ENCODE peak calls at places on chromosomes 6 and 20, in eight cellular contexts. One of them, this sample, is unnamed.

GRCh38 chr20:62605996-62606395 is 36.3 kb upstream of the SLCO4A1 start:
- DNase-seq in stimulated activated CD4-positive, alpha-beta T cell treated with anti-CD3 and anti-CD28 coated beads, Interleukin-1b, Interleukin-23, amount 100 ng/mL, for 1 hour: no peak
- DNase-seq in effector CD4-positive, alpha-beta T cell: no peak
- DNase-seq in head of caudate nucleus: no peak
- DNase-seq in foreskin keratinocyte: no peak
- DNase-seq in stimulated activated naive CD8-positive, alpha-beta T cell treated with anti-CD3 and anti-CD28 coated beads, Interleukin-15, amount 100 ng/mL, for 72 hours: no peak
- DNase-seq in naive thymus-derived CD8-positive, alpha-beta T cell: no peak
- DNase-seq in left cardiac atrium: no peak
- DNase-seq in this sample: no peak

GRCh38 chr20:48404598-48404997 is 423.2 kb downstream of the PREX1 start:
- DNase-seq in stimulated activated CD4-positive, alpha-beta T cell treated with anti-CD3 and anti-CD28 coated beads, Interleukin-1b, Interleukin-23, amount 100 ng/mL, for 1 hour: no peak
- DNase-seq in effector CD4-positive, alpha-beta T cell: no peak
- DNase-seq in head of caudate nucleus: no peak
- DNase-seq in foreskin keratinocyte: no peak
- DNase-seq in stimulated activated naive CD8-positive, alpha-beta T cell treated with anti-CD3 and anti-CD28 coated beads, Interleukin-15, amount 100 ng/mL, for 72 hours: no peak
- DNase-seq in naive thymus-derived CD8-positive, alpha-beta T cell: no peak
- DNase-seq in left cardiac atrium: no peak
- DNase-seq in this sample: no peak

GRCh38 chr20:1177680-1178079 is 7.1 kb downstream of the TMEM74B start:
- DNase-seq in stimulated activated CD4-positive, alpha-beta T cell treated with anti-CD3 and anti-CD28 coated beads, Interleukin-1b, Interleukin-23, amount 100 ng/mL, for 1 hour: no peak
- DNase-seq in effector CD4-positive, alpha-beta T cell: no peak
- DNase-seq in head of caudate nucleus: no peak
- DNase-seq in foreskin keratinocyte: peak; percentile 5
- DNase-seq in stimulated activated naive CD8-positive, alpha-beta T cell treated with anti-CD3 and anti-CD28 coated beads, Interleukin-15, amount 100 ng/mL, for 72 hours: no peak
- DNase-seq in naive thymus-derived CD8-positive, alpha-beta T cell: no peak
- DNase-seq in left cardiac atrium: no peak
- DNase-seq in this sample: no peak

GRCh38 chr20:40442181-40442963 is 246.7 kb downstream of the MAFB start:
- DNase-seq in stimulated activated CD4-positive, alpha-beta T cell treated with anti-CD3 and anti-CD28 coated beads, Interleukin-1b, Interleukin-23, amount 100 ng/mL, for 1 hour: no peak
- DNase-seq in effector CD4-positive, alpha-beta T cell: no peak
- DNase-seq in head of caudate nucleus: no peak
- DNase-seq in foreskin keratinocyte: no peak
- DNase-seq in stimulated activated naive CD8-positive, alpha-beta T cell treated with anti-CD3 and anti-CD28 coated beads, Interleukin-15, amount 100 ng/mL, for 72 hours: no peak
- DNase-seq in naive thymus-derived CD8-positive, alpha-beta T cell: no peak
- DNase-seq in left cardiac atrium: no peak
- DNase-seq in this sample: no peak

GRCh38 chr20:36779656-36780025 is 6.1 kb upstream of the DSN1 start:
- DNase-seq in stimulated activated CD4-positive, alpha-beta T cell treated with anti-CD3 and anti-CD28 coated beads, Interleukin-1b, Interleukin-23, amount 100 ng/mL, for 1 hour: no peak
- DNase-seq in effector CD4-positive, alpha-beta T cell: no peak
- DNase-seq in head of caudate nucleus: no peak
- DNase-seq in foreskin keratinocyte: no peak
- DNase-seq in stimulated activated naive CD8-positive, alpha-beta T cell treated with anti-CD3 and anti-CD28 coated beads, Interleukin-15, amount 100 ng/mL, for 72 hours: no peak
- DNase-seq in naive thymus-derived CD8-positive, alpha-beta T cell: no peak
- DNase-seq in left cardiac atrium: no peak
- DNase-seq in this sample: no peak

GRCh38 chr6:139150915-139151314 is 16.0 kb downstream of the HECA start:
- DNase-seq in stimulated activated CD4-positive, alpha-beta T cell treated with anti-CD3 and anti-CD28 coated beads, Interleukin-1b, Interleukin-23, amount 100 ng/mL, for 1 hour: no peak
- DNase-seq in effector CD4-positive, alpha-beta T cell: no peak
- DNase-seq in head of caudate nucleus: no peak
- DNase-seq in foreskin keratinocyte: peak; percentile 93
- DNase-seq in stimulated activated naive CD8-positive, alpha-beta T cell treated with anti-CD3 and anti-CD28 coated beads, Interleukin-15, amount 100 ng/mL, for 72 hours: no peak
- DNase-seq in naive thymus-derived CD8-positive, alpha-beta T cell: no peak
- DNase-seq in left cardiac atrium: no peak
- DNase-seq in this sample: no peak

GRCh38 chr6:4518506-4518905 is 257.7 kb upstream of the CDYL start:
- DNase-seq in stimulated activated CD4-positive, alpha-beta T cell treated with anti-CD3 and anti-CD28 coated beads, Interleukin-1b, Interleukin-23, amount 100 ng/mL, for 1 hour: no peak
- DNase-seq in effector CD4-positive, alpha-beta T cell: no peak
- DNase-seq in head of caudate nucleus: no peak
- DNase-seq in foreskin keratinocyte: peak; percentile 32
- DNase-seq in stimulated activated naive CD8-positive, alpha-beta T cell treated with anti-CD3 and anti-CD28 coated beads, Interleukin-15, amount 100 ng/mL, for 72 hours: no peak
- DNase-seq in naive thymus-derived CD8-positive, alpha-beta T cell: no peak
- DNase-seq in left cardiac atrium: no peak
- DNase-seq in this sample: no peak

GRCh38 chr20:25099580-25099979 is 17.6 kb upstream of the VSX1 start:
- DNase-seq in stimulated activated CD4-positive, alpha-beta T cell treated with anti-CD3 and anti-CD28 coated beads, Interleukin-1b, Interleukin-23, amount 100 ng/mL, for 1 hour: no peak
- DNase-seq in effector CD4-positive, alpha-beta T cell: no peak
- DNase-seq in head of caudate nucleus: no peak
- DNase-seq in foreskin keratinocyte: no peak
- DNase-seq in stimulated activated naive CD8-positive, alpha-beta T cell treated with anti-CD3 and anti-CD28 coated beads, Interleukin-15, amount 100 ng/mL, for 72 hours: no peak
- DNase-seq in naive thymus-derived CD8-positive, alpha-beta T cell: no peak
- DNase-seq in left cardiac atrium: no peak
- DNase-seq in this sample: no peak

GRCh38 chr6:156779206-156780116 is 2.3 kb downstream of the ARID1B start:
- DNase-seq in stimulated activated CD4-positive, alpha-beta T cell treated with anti-CD3 and anti-CD28 coated beads, Interleukin-1b, Interleukin-23, amount 100 ng/mL, for 1 hour: no peak
- DNase-seq in effector CD4-positive, alpha-beta T cell: peak; percentile 31
- DNase-seq in head of caudate nucleus: peak; percentile 55
- DNase-seq in foreskin keratinocyte: peak; percentile 41
- DNase-seq in stimulated activated naive CD8-positive, alpha-beta T cell treated with anti-CD3 and anti-CD28 coated beads, Interleukin-15, amount 100 ng/mL, for 72 hours: peak; percentile 73
- DNase-seq in naive thymus-derived CD8-positive, alpha-beta T cell: peak; percentile 70
- DNase-seq in left cardiac atrium: peak; percentile 48
- DNase-seq in this sample: peak; percentile 65

GRCh38 chr20:57092112-57092899 is 174.1 kb downstream of the BMP7 start:
- DNase-seq in stimulated activated CD4-positive, alpha-beta T cell treated with anti-CD3 and anti-CD28 coated beads, Interleukin-1b, Interleukin-23, amount 100 ng/mL, for 1 hour: no peak
- DNase-seq in effector CD4-positive, alpha-beta T cell: peak; percentile 19
- DNase-seq in head of caudate nucleus: peak; percentile 86
- DNase-seq in foreskin keratinocyte: peak; percentile 33
- DNase-seq in stimulated activated naive CD8-positive, alpha-beta T cell treated with anti-CD3 and anti-CD28 coated beads, Interleukin-15, amount 100 ng/mL, for 72 hours: peak; percentile 66
- DNase-seq in naive thymus-derived CD8-positive, alpha-beta T cell: peak; percentile 74
- DNase-seq in left cardiac atrium: peak; percentile 57
- DNase-seq in this sample: peak; percentile 56

GRCh38 chr6:41503841-41504525 is 42.2 kb upstream of the FOXP4 start:
- DNase-seq in stimulated activated CD4-positive, alpha-beta T cell treated with anti-CD3 and anti-CD28 coated beads, Interleukin-1b, Interleukin-23, amount 100 ng/mL, for 1 hour: no peak
- DNase-seq in effector CD4-positive, alpha-beta T cell: no peak
- DNase-seq in head of caudate nucleus: no peak
- DNase-seq in foreskin keratinocyte: peak; percentile 25
- DNase-seq in stimulated activated naive CD8-positive, alpha-beta T cell treated with anti-CD3 and anti-CD28 coated beads, Interleukin-15, amount 100 ng/mL, for 72 hours: peak; percentile 32
- DNase-seq in naive thymus-derived CD8-positive, alpha-beta T cell: no peak
- DNase-seq in left cardiac atrium: peak; percentile 46
- DNase-seq in this sample: no peak

GRCh38 chr6:126147416-126147815 is 161.1 kb downstream of the TRMT11 start:
- DNase-seq in stimulated activated CD4-positive, alpha-beta T cell treated with anti-CD3 and anti-CD28 coated beads, Interleukin-1b, Interleukin-23, amount 100 ng/mL, for 1 hour: no peak
- DNase-seq in effector CD4-positive, alpha-beta T cell: no peak
- DNase-seq in head of caudate nucleus: no peak
- DNase-seq in foreskin keratinocyte: no peak
- DNase-seq in stimulated activated naive CD8-positive, alpha-beta T cell treated with anti-CD3 and anti-CD28 coated beads, Interleukin-15, amount 100 ng/mL, for 72 hours: no peak
- DNase-seq in naive thymus-derived CD8-positive, alpha-beta T cell: no peak
- DNase-seq in left cardiac atrium: no peak
- DNase-seq in this sample: no peak

GRCh38 chr6:116371384-116372209 is 850 bp downstream of the DSE start:
- DNase-seq in stimulated activated CD4-positive, alpha-beta T cell treated with anti-CD3 and anti-CD28 coated beads, Interleukin-1b, Interleukin-23, amount 100 ng/mL, for 1 hour: no peak
- DNase-seq in effector CD4-positive, alpha-beta T cell: no peak
- DNase-seq in head of caudate nucleus: peak; percentile 73
- DNase-seq in foreskin keratinocyte: peak; percentile 90
- DNase-seq in stimulated activated naive CD8-positive, alpha-beta T cell treated with anti-CD3 and anti-CD28 coated beads, Interleukin-15, amount 100 ng/mL, for 72 hours: peak; percentile 25
- DNase-seq in naive thymus-derived CD8-positive, alpha-beta T cell: peak; percentile 60
- DNase-seq in left cardiac atrium: peak; percentile 85
- DNase-seq in this sample: peak; percentile 24

GRCh38 chr6:100171533-100172321 is 177.7 kb upstream of the MCHR2 start:
- DNase-seq in stimulated activated CD4-positive, alpha-beta T cell treated with anti-CD3 and anti-CD28 coated beads, Interleukin-1b, Interleukin-23, amount 100 ng/mL, for 1 hour: no peak
- DNase-seq in effector CD4-positive, alpha-beta T cell: no peak
- DNase-seq in head of caudate nucleus: no peak
- DNase-seq in foreskin keratinocyte: peak; percentile 82
- DNase-seq in stimulated activated naive CD8-positive, alpha-beta T cell treated with anti-CD3 and anti-CD28 coated beads, Interleukin-15, amount 100 ng/mL, for 72 hours: no peak
- DNase-seq in naive thymus-derived CD8-positive, alpha-beta T cell: no peak
- DNase-seq in left cardiac atrium: no peak
- DNase-seq in this sample: peak; percentile 45

GRCh38 chr6:70390067-70390466 is 23.2 kb upstream of the FAM135A start:
- DNase-seq in stimulated activated CD4-positive, alpha-beta T cell treated with anti-CD3 and anti-CD28 coated beads, Interleukin-1b, Interleukin-23, amount 100 ng/mL, for 1 hour: no peak
- DNase-seq in effector CD4-positive, alpha-beta T cell: no peak
- DNase-seq in head of caudate nucleus: no peak
- DNase-seq in foreskin keratinocyte: no peak
- DNase-seq in stimulated activated naive CD8-positive, alpha-beta T cell treated with anti-CD3 and anti-CD28 coated beads, Interleukin-15, amount 100 ng/mL, for 72 hours: no peak
- DNase-seq in naive thymus-derived CD8-positive, alpha-beta T cell: no peak
- DNase-seq in left cardiac atrium: no peak
- DNase-seq in this sample: no peak

GRCh38 chr6:55545791-55546190 is 33.2 kb downstream of the HMGCLL1 start:
- DNase-seq in stimulated activated CD4-positive, alpha-beta T cell treated with anti-CD3 and anti-CD28 coated beads, Interleukin-1b, Interleukin-23, amount 100 ng/mL, for 1 hour: no peak
- DNase-seq in effector CD4-positive, alpha-beta T cell: no peak
- DNase-seq in head of caudate nucleus: no peak
- DNase-seq in foreskin keratinocyte: no peak
- DNase-seq in stimulated activated naive CD8-positive, alpha-beta T cell treated with anti-CD3 and anti-CD28 coated beads, Interleukin-15, amount 100 ng/mL, for 72 hours: no peak
- DNase-seq in naive thymus-derived CD8-positive, alpha-beta T cell: no peak
- DNase-seq in left cardiac atrium: no peak
- DNase-seq in this sample: no peak

GRCh38 chr6:113361014-113361645 is 496.0 kb upstream of the MARCKS start:
- DNase-seq in stimulated activated CD4-positive, alpha-beta T cell treated with anti-CD3 and anti-CD28 coated beads, Interleukin-1b, Interleukin-23, amount 100 ng/mL, for 1 hour: no peak
- DNase-seq in effector CD4-positive, alpha-beta T cell: no peak
- DNase-seq in head of caudate nucleus: no peak
- DNase-seq in foreskin keratinocyte: peak; percentile 91
- DNase-seq in stimulated activated naive CD8-positive, alpha-beta T cell treated with anti-CD3 and anti-CD28 coated beads, Interleukin-15, amount 100 ng/mL, for 72 hours: no peak
- DNase-seq in naive thymus-derived CD8-positive, alpha-beta T cell: no peak
- DNase-seq in left cardiac atrium: no peak
- DNase-seq in this sample: no peak

GRCh38 chr20:31927758-31928157 is 24.1 kb downstream of the PDRG1 start:
- DNase-seq in stimulated activated CD4-positive, alpha-beta T cell treated with anti-CD3 and anti-CD28 coated beads, Interleukin-1b, Interleukin-23, amount 100 ng/mL, for 1 hour: no peak
- DNase-seq in effector CD4-positive, alpha-beta T cell: no peak
- DNase-seq in head of caudate nucleus: no peak
- DNase-seq in foreskin keratinocyte: no peak
- DNase-seq in stimulated activated naive CD8-positive, alpha-beta T cell treated with anti-CD3 and anti-CD28 coated beads, Interleukin-15, amount 100 ng/mL, for 72 hours: no peak
- DNase-seq in naive thymus-derived CD8-positive, alpha-beta T cell: no peak
- DNase-seq in left cardiac atrium: no peak
- DNase-seq in this sample: no peak

GRCh38 chr20:34922654-34923381 is 32.8 kb downstream of the GSS start:
- DNase-seq in stimulated activated CD4-positive, alpha-beta T cell treated with anti-CD3 and anti-CD28 coated beads, Interleukin-1b, Interleukin-23, amount 100 ng/mL, for 1 hour: no peak
- DNase-seq in effector CD4-positive, alpha-beta T cell: no peak
- DNase-seq in head of caudate nucleus: no peak
- DNase-seq in foreskin keratinocyte: peak; percentile 76
- DNase-seq in stimulated activated naive CD8-positive, alpha-beta T cell treated with anti-CD3 and anti-CD28 coated beads, Interleukin-15, amount 100 ng/mL, for 72 hours: no peak
- DNase-seq in naive thymus-derived CD8-positive, alpha-beta T cell: no peak
- DNase-seq in left cardiac atrium: no peak
- DNase-seq in this sample: no peak

GRCh38 chr6:25360611-25361010 is 81.4 kb downstream of the CARMIL1 start:
- DNase-seq in stimulated activated CD4-positive, alpha-beta T cell treated with anti-CD3 and anti-CD28 coated beads, Interleukin-1b, Interleukin-23, amount 100 ng/mL, for 1 hour: no peak
- DNase-seq in effector CD4-positive, alpha-beta T cell: no peak
- DNase-seq in head of caudate nucleus: no peak
- DNase-seq in foreskin keratinocyte: peak; percentile 72
- DNase-seq in stimulated activated naive CD8-positive, alpha-beta T cell treated with anti-CD3 and anti-CD28 coated beads, Interleukin-15, amount 100 ng/mL, for 72 hours: no peak
- DNase-seq in naive thymus-derived CD8-positive, alpha-beta T cell: no peak
- DNase-seq in left cardiac atrium: no peak
- DNase-seq in this sample: no peak

GRCh38 chr20:49386848-49387605 is 95.4 kb downstream of the KCNB1 start:
- DNase-seq in stimulated activated CD4-positive, alpha-beta T cell treated with anti-CD3 and anti-CD28 coated beads, Interleukin-1b, Interleukin-23, amount 100 ng/mL, for 1 hour: no peak
- DNase-seq in effector CD4-positive, alpha-beta T cell: no peak
- DNase-seq in head of caudate nucleus: no peak
- DNase-seq in foreskin keratinocyte: no peak
- DNase-seq in stimulated activated naive CD8-positive, alpha-beta T cell treated with anti-CD3 and anti-CD28 coated beads, Interleukin-15, amount 100 ng/mL, for 72 hours: no peak
- DNase-seq in naive thymus-derived CD8-positive, alpha-beta T cell: no peak
- DNase-seq in left cardiac atrium: no peak
- DNase-seq in this sample: no peak

GRCh38 chr6:89146748-89147715 is 1.2 kb downstream of the PM20D2 start:
- DNase-seq in stimulated activated CD4-positive, alpha-beta T cell treated with anti-CD3 and anti-CD28 coated beads, Interleukin-1b, Interleukin-23, amount 100 ng/mL, for 1 hour: no peak
- DNase-seq in effector CD4-positive, alpha-beta T cell: no peak
- DNase-seq in head of caudate nucleus: no peak
- DNase-seq in foreskin keratinocyte: peak; percentile 73
- DNase-seq in stimulated activated naive CD8-positive, alpha-beta T cell treated with anti-CD3 and anti-CD28 coated beads, Interleukin-15, amount 100 ng/mL, for 72 hours: no peak
- DNase-seq in naive thymus-derived CD8-positive, alpha-beta T cell: no peak
- DNase-seq in left cardiac atrium: no peak
- DNase-seq in this sample: no peak

GRCh38 chr20:4029505-4030467 is 14.4 kb upstream of the RNF24 start:
- DNase-seq in stimulated activated CD4-positive, alpha-beta T cell treated with anti-CD3 and anti-CD28 coated beads, Interleukin-1b, Interleukin-23, amount 100 ng/mL, for 1 hour: no peak
- DNase-seq in effector CD4-positive, alpha-beta T cell: no peak
- DNase-seq in head of caudate nucleus: no peak
- DNase-seq in foreskin keratinocyte: no peak
- DNase-seq in stimulated activated naive CD8-positive, alpha-beta T cell treated with anti-CD3 and anti-CD28 coated beads, Interleukin-15, amount 100 ng/mL, for 72 hours: no peak
- DNase-seq in naive thymus-derived CD8-positive, alpha-beta T cell: no peak
- DNase-seq in left cardiac atrium: no peak
- DNase-seq in this sample: no peak

GRCh38 chr6:152161501-152161900 is 354.0 kb downstream of the ESR1 start:
- DNase-seq in stimulated activated CD4-positive, alpha-beta T cell treated with anti-CD3 and anti-CD28 coated beads, Interleukin-1b, Interleukin-23, amount 100 ng/mL, for 1 hour: no peak
- DNase-seq in effector CD4-positive, alpha-beta T cell: no peak
- DNase-seq in head of caudate nucleus: no peak
- DNase-seq in foreskin keratinocyte: peak; percentile 37
- DNase-seq in stimulated activated naive CD8-positive, alpha-beta T cell treated with anti-CD3 and anti-CD28 coated beads, Interleukin-15, amount 100 ng/mL, for 72 hours: no peak
- DNase-seq in naive thymus-derived CD8-positive, alpha-beta T cell: no peak
- DNase-seq in left cardiac atrium: no peak
- DNase-seq in this sample: no peak

GRCh38 chr6:24107294-24107693 is 18.7 kb upstream of the NRSN1 start:
- DNase-seq in stimulated activated CD4-positive, alpha-beta T cell treated with anti-CD3 and anti-CD28 coated beads, Interleukin-1b, Interleukin-23, amount 100 ng/mL, for 1 hour: no peak
- DNase-seq in effector CD4-positive, alpha-beta T cell: no peak
- DNase-seq in head of caudate nucleus: no peak
- DNase-seq in foreskin keratinocyte: no peak
- DNase-seq in stimulated activated naive CD8-positive, alpha-beta T cell treated with anti-CD3 and anti-CD28 coated beads, Interleukin-15, amount 100 ng/mL, for 72 hours: no peak
- DNase-seq in naive thymus-derived CD8-positive, alpha-beta T cell: no peak
- DNase-seq in left cardiac atrium: no peak
- DNase-seq in this sample: no peak

GRCh38 chr6:52566201-52566600 is 10.7 kb downstream of the TRAM2 start:
- DNase-seq in stimulated activated CD4-positive, alpha-beta T cell treated with anti-CD3 and anti-CD28 coated beads, Interleukin-1b, Interleukin-23, amount 100 ng/mL, for 1 hour: no peak
- DNase-seq in effector CD4-positive, alpha-beta T cell: no peak
- DNase-seq in head of caudate nucleus: no peak
- DNase-seq in foreskin keratinocyte: no peak
- DNase-seq in stimulated activated naive CD8-positive, alpha-beta T cell treated with anti-CD3 and anti-CD28 coated beads, Interleukin-15, amount 100 ng/mL, for 72 hours: no peak
- DNase-seq in naive thymus-derived CD8-positive, alpha-beta T cell: no peak
- DNase-seq in left cardiac atrium: no peak
- DNase-seq in this sample: no peak

GRCh38 chr6:167469655-167470054 is 144.8 kb downstream of the TTLL2 start:
- DNase-seq in stimulated activated CD4-positive, alpha-beta T cell treated with anti-CD3 and anti-CD28 coated beads, Interleukin-1b, Interleukin-23, amount 100 ng/mL, for 1 hour: no peak
- DNase-seq in effector CD4-positive, alpha-beta T cell: no peak
- DNase-seq in head of caudate nucleus: no peak
- DNase-seq in foreskin keratinocyte: no peak
- DNase-seq in stimulated activated naive CD8-positive, alpha-beta T cell treated with anti-CD3 and anti-CD28 coated beads, Interleukin-15, amount 100 ng/mL, for 72 hours: no peak
- DNase-seq in naive thymus-derived CD8-positive, alpha-beta T cell: no peak
- DNase-seq in left cardiac atrium: peak; percentile 45
- DNase-seq in this sample: no peak

GRCh38 chr6:84685983-84686584 is 78.3 kb downstream of the TBX18 start:
- DNase-seq in stimulated activated CD4-positive, alpha-beta T cell treated with anti-CD3 and anti-CD28 coated beads, Interleukin-1b, Interleukin-23, amount 100 ng/mL, for 1 hour: no peak
- DNase-seq in effector CD4-positive, alpha-beta T cell: no peak
- DNase-seq in head of caudate nucleus: no peak
- DNase-seq in foreskin keratinocyte: peak; percentile 22
- DNase-seq in stimulated activated naive CD8-positive, alpha-beta T cell treated with anti-CD3 and anti-CD28 coated beads, Interleukin-15, amount 100 ng/mL, for 72 hours: no peak
- DNase-seq in naive thymus-derived CD8-positive, alpha-beta T cell: no peak
- DNase-seq in left cardiac atrium: no peak
- DNase-seq in this sample: no peak

GRCh38 chr6:73969982-73970960 is 274.3 kb downstream of the CD109 start:
- DNase-seq in stimulated activated CD4-positive, alpha-beta T cell treated with anti-CD3 and anti-CD28 coated beads, Interleukin-1b, Interleukin-23, amount 100 ng/mL, for 1 hour: no peak
- DNase-seq in effector CD4-positive, alpha-beta T cell: no peak
- DNase-seq in head of caudate nucleus: peak; percentile 66
- DNase-seq in foreskin keratinocyte: peak; percentile 37
- DNase-seq in stimulated activated naive CD8-positive, alpha-beta T cell treated with anti-CD3 and anti-CD28 coated beads, Interleukin-15, amount 100 ng/mL, for 72 hours: no peak
- DNase-seq in naive thymus-derived CD8-positive, alpha-beta T cell: no peak
- DNase-seq in left cardiac atrium: no peak
- DNase-seq in this sample: no peak

GRCh38 chr6:140051521-140052455 is 677.3 kb upstream of the CITED2 start:
- DNase-seq in stimulated activated CD4-positive, alpha-beta T cell treated with anti-CD3 and anti-CD28 coated beads, Interleukin-1b, Interleukin-23, amount 100 ng/mL, for 1 hour: no peak
- DNase-seq in effector CD4-positive, alpha-beta T cell: no peak
- DNase-seq in head of caudate nucleus: no peak
- DNase-seq in foreskin keratinocyte: peak; percentile 99
- DNase-seq in stimulated activated naive CD8-positive, alpha-beta T cell treated with anti-CD3 and anti-CD28 coated beads, Interleukin-15, amount 100 ng/mL, for 72 hours: no peak
- DNase-seq in naive thymus-derived CD8-positive, alpha-beta T cell: no peak
- DNase-seq in left cardiac atrium: no peak
- DNase-seq in this sample: no peak

GRCh38 chr6:48919555-48919954 is 543.5 kb downstream of the MMUT start:
- DNase-seq in stimulated activated CD4-positive, alpha-beta T cell treated with anti-CD3 and anti-CD28 coated beads, Interleukin-1b, Interleukin-23, amount 100 ng/mL, for 1 hour: no peak
- DNase-seq in effector CD4-positive, alpha-beta T cell: no peak
- DNase-seq in head of caudate nucleus: no peak
- DNase-seq in foreskin keratinocyte: no peak
- DNase-seq in stimulated activated naive CD8-positive, alpha-beta T cell treated with anti-CD3 and anti-CD28 coated beads, Interleukin-15, amount 100 ng/mL, for 72 hours: no peak
- DNase-seq in naive thymus-derived CD8-positive, alpha-beta T cell: no peak
- DNase-seq in left cardiac atrium: no peak
- DNase-seq in this sample: no peak